ENCODE peak calls at places on chromosomes 11 and 22, in four cellular contexts. G is MM.1S; L is CD4-positive, alpha-beta memory T cell; S is cardiac muscle cell. I is an unnamed sample.

GRCh38 chr11:69945157-69945556 is 125.9 kb upstream of the FGF3 start:
- DNase-seq in G (no peak), L (no peak), S (no peak), I (no peak)

GRCh38 chr11:131908316-131908715 is 537.9 kb downstream of the NTM start:
- DNase-seq in G (no peak), L (no peak), S (no peak), I (no peak)

GRCh38 chr11:113198907-113199660 is 115.3 kb upstream of the TTC12 start:
- DNase-seq in G (no peak), L (no peak), S (no peak), I (no peak)

GRCh38 chr22:26702906-26703830 is 45.8 kb downstream of the MIAT start:
- DNase-seq in G (no peak), L (no peak), S (no peak), I (no peak)

GRCh38 chr11:81892770-81893635 is 840.7 kb downstream of the FAM181B start:
- DNase-seq in G (no peak), L (no peak), S (no peak), I (no peak)

GRCh38 chr11:11451501-11452005 is 98.5 kb upstream of the CSNK2A3 start:
- DNase-seq in G (no peak), L (no peak), S (peak; percentile 5), I (no peak)

GRCh38 chr22:31897842-31898241 is 46.5 kb upstream of the YWHAH start:
- DNase-seq in G (no peak), L (no peak), S (no peak), I (no peak)

GRCh38 chr11:117703209-117703608 is 93.8 kb downstream of the DSCAML1 start:
- DNase-seq in G (no peak), L (no peak), S (no peak), I (no peak)

GRCh38 chr11:117819096-117820040 is 5.2 kb downstream of the FXYD2 start:
- DNase-seq in G (peak; percentile 39), L (no peak), S (peak; percentile 85), I (no peak)

GRCh38 chr11:67674442-67674871 is at the start of gene ALDH3B2:
- DNase-seq in G (no peak), L (no peak), S (no peak), I (no peak)

GRCh38 chr22:32331236-32331917 is 26.3 kb upstream of the RFPL3 start:
- DNase-seq in G (no peak), L (no peak), S (no peak), I (no peak)

GRCh38 chr22:49014227-49015201 is 813.2 kb downstream of the BRD1 start:
- DNase-seq in G (no peak), L (no peak), S (no peak), I (no peak)

GRCh38 chr11:27116684-27117083 is 76.1 kb downstream of the BBOX1 start:
- DNase-seq in G (no peak), L (no peak), S (peak; percentile 78), I (no peak)

GRCh38 chr11:117824571-117825537 is at the start of gene FXYD2:
- DNase-seq in G (no peak), L (no peak), S (peak; percentile 69), I (no peak)

GRCh38 chr11:44622190-44622650 is 56.8 kb downstream of the CD82 start:
- DNase-seq in G (no peak), L (no peak), S (no peak), I (no peak)

GRCh38 chr11:78698612-78699011 is 123.9 kb upstream of the NARS2 start:
- DNase-seq in G (no peak), L (no peak), S (peak; percentile 43), I (no peak)

GRCh38 chr11:8242113-8242475 is 21.6 kb downstream of the LMO1 start:
- DNase-seq in G (no peak), L (no peak), S (no peak), I (no peak)

GRCh38 chr11:67558084-67558772 is 25.4 kb upstream of the GSTP1 start:
- DNase-seq in G (no peak), L (no peak), S (peak; percentile 54), I (no peak)

GRCh38 chr11:93073026-93073425 is 103.6 kb downstream of the MTNR1B start:
- DNase-seq in G (no peak), L (no peak), S (no peak), I (no peak)

GRCh38 chr11:116948375-116948774 is 111.0 kb upstream of the APOA1 start:
- DNase-seq in G (no peak), L (no peak), S (peak; percentile 32), I (peak; percentile 42)

GRCh38 chr11:12998336-12998735 is 10.8 kb upstream of the RASSF10 start:
- DNase-seq in G (no peak), L (no peak), S (no peak), I (no peak)

GRCh38 chr22:31122532-31123291 is at the start of gene INPP5J:
- DNase-seq in G (no peak), L (no peak), S (peak; percentile 60), I (no peak)

GRCh38 chr22:35839811-35840739 is 122.4 kb downstream of the APOL5 start:
- DNase-seq in G (peak; percentile 79), L (no peak), S (peak; percentile 98), I (peak; percentile 5)

GRCh38 chr22:36379593-36380361 is 8.0 kb downstream of the MYH9 start:
- DNase-seq in G (peak; percentile 22), L (peak; percentile 58), S (no peak), I (peak; percentile 68)

GRCh38 chr22:50500452-50500851 is 7.0 kb downstream of the LMF2 start:
- DNase-seq in G (no peak), L (no peak), S (no peak), I (no peak)

GRCh38 chr11:17770048-17770652 is 35.6 kb downstream of the KCNC1 start:
- DNase-seq in G (no peak), L (no peak), S (no peak), I (no peak)

GRCh38 chr11:113014262-113014661 is 53.0 kb downstream of the NCAM1 start:
- DNase-seq in G (no peak), L (no peak), S (peak; percentile 14), I (no peak)

DNA sequence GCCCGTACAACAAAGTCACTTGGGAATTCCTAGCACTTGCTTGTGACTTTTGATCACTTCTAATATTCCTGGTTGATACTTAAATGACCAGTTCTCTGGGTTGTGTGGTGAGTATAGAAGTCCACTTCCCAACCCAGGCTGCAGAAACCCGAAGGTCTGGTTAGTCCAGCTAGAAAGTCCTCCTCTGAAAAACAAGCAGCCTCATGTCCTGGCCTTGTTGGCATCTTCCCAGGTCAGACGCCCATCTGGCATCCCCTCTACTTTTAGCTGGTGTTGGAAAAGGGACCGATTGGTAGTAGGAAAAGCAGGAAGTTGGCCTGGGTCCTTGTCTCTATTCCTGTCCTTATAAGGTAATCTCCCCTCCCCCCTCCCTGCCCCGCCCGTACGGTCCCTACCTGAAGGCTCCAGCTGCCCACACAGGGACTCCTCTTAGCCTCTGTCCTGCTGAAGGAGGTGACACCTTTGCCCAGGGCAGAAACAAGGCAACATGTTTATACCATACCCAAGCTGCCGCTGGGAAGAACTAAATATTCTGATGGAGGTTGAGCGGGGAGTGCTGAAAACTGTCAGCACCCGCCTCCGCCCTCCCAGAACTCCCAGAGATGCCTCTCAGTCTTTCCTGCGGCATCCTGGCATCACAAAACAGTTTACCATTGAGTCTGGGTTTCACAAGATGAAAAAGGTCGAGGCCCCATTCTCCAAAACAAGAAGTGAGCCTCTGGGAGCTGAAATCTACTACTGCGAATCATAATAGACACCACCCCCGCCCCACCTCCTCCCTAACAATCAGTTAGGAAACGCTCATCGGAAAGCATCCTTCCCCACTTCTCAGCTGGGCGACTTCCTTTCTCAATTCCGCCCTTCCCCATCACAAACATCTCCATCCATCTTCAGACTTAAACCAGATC is 1.3 kb downstream of the SUN2 start:
- DNase-seq in G (peak; percentile 53), L (no peak), S (peak; percentile 78), I (peak; percentile 71)
- H3K4me1 ChIP-seq in G (peaks cover 53% of the 10 kb centered on the region), L (peaks cover 79% of the 10 kb centered on the region), S (peaks cover 2% of the 10 kb centered on the region), I (peaks cover 81% of the 10 kb centered on the region)

DNA sequence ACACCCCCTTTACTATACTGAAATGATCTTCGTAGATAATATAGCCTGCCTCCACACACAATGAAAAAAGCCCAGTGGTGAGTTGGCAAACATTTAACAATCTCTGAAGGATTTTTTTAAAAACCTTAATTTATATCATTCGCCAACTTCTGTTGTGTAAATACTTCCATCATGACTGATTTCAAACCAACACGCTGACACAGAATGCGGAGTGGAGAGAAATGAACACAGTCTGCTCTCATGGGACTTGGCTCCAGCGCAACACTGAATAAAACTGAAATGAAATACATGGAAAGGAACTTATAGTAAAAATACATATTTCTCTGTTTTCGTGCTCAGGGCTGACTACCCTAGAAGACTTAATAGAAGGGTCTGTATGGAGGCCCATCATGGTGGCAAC is 61.3 kb upstream of the WNT11 start:
- DNase-seq in G (no peak), L (no peak), S (peak; percentile 33), I (no peak)
- H3K4me1 ChIP-seq in G (no peaks in the 10 kb centered on the region), L (no peaks in the 10 kb centered on the region), S (peaks cover 5% of the 10 kb centered on the region), I (no peaks in the 10 kb centered on the region)

DNA sequence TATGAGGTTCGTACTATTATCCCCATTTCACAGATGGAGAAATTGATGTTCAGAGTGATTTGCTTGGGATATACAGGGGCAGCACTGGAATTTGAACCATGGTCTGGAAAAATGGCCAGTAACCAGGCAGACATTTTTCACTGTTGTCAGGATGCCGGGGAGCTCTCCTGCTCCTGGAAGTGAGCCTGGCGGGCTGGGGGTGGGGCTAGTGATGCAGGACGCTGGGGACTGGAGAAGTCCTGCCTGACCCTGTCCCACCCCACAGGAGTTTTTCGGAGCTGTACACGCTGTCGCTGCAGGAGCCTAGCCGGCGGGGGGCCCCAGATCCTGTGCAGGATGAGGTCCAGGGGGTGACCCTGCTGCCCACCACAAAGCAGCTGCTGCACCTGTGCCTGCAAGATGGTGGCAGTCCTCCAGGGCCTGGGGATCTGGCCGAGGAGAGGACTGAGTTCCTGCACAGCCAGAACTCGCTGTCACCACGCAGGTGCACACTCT is 11.1 kb downstream of the SIPA1 start:
- DNase-seq in G (no peak), L (no peak), S (no peak), I (no peak)
- H3K4me1 ChIP-seq in G (peaks cover 16% of the 10 kb centered on the region), L (peaks cover 35% of the 10 kb centered on the region), S (peaks cover 10% of the 10 kb centered on the region), I (peaks cover 29% of the 10 kb centered on the region)

DNA sequence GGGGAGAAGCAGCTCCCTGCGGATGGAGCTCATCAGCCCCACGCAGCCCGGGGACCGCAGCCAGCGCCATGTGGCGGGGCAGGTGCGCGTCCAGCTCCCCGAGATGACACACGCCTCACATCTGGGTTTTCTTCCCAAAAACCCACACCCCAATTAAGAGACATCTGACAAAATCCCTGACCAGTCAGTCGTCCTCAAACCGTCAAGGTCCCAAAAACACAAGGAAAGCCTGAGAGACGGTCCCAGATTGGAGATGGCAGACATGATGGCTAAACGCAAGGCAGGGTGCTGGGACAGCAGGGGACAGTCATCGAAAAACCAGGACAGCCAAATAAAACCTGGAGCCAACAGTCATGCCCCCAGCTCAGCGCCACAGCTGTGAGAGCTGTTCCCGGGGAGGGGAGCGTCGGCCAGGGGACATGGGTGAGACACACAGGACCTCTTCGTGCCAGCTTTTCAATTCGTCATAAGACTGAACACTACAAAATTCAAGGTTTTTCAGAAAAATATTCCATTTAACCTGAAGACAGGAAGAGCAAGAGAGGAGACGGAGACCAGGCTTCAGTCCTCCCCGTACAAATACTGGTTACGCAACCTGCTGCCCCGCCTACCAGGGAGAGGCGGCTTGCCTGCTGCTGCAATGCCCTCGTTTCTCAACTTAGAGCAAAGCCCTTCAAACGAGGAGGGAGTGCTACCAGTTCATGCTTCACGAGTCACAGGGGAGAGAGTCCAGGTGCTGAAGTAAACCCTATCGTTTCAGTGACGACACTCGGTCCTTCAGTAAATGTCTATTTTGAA is 10.5 kb downstream of the TOLLIP start:
- DNase-seq in G (no peak), L (no peak), S (peak; percentile 89), I (no peak)
- H3K4me1 ChIP-seq in G (no peaks in the 10 kb centered on the region), L (no peaks in the 10 kb centered on the region), S (peaks cover 7% of the 10 kb centered on the region), I (no peaks in the 10 kb centered on the region)

I was measured in CD4-positive, CD25-positive, alpha-beta regulatory T cell.